ENCODE peak calls at places on chromosomes 7 and 10, in ten cellular contexts. One of them, this sample, is unnamed.

GRCh38 chr7:121046893-121047468 is 58.5 kb downstream of the CPED1 start:
- DNase-seq in lower lobe of right lung: no peak
- DNase-seq in adrenal gland: no peak
- DNase-seq in IMR-90: no peak
- DNase-seq in tibial artery: no peak
- DNase-seq in heart right ventricle: no peak
- DNase-seq in GM06990: no peak
- DNase-seq in cardiac muscle cell: peak; percentile 21
- DNase-seq in left ventricle myocardium inferior: no peak
- DNase-seq in stomach: no peak
- DNase-seq in this sample: no peak

GRCh38 chr7:144529269-144529926 is 125.9 kb upstream of the NOBOX start:
- DNase-seq in adrenal gland: no peak
- DNase-seq in lower lobe of right lung: no peak
- DNase-seq in heart right ventricle: no peak
- DNase-seq in left ventricle myocardium inferior: no peak
- DNase-seq in cardiac muscle cell: no peak
- DNase-seq in IMR-90: no peak
- DNase-seq in stomach: no peak
- DNase-seq in GM06990: peak; percentile 6
- DNase-seq in tibial artery: no peak
- DNase-seq in this sample: no peak

GRCh38 chr7:116087984-116088383 is 57.4 kb upstream of the TFEC start:
- DNase-seq in GM06990: no peak
- DNase-seq in left ventricle myocardium inferior: no peak
- DNase-seq in lower lobe of right lung: no peak
- DNase-seq in heart right ventricle: no peak
- DNase-seq in adrenal gland: no peak
- DNase-seq in tibial artery: no peak
- DNase-seq in cardiac muscle cell: no peak
- DNase-seq in IMR-90: no peak
- DNase-seq in stomach: no peak
- DNase-seq in this sample: no peak

GRCh38 chr10:129971381-129972144 is 7.5 kb upstream of the EBF3 start:
- DNase-seq in heart right ventricle: no peak
- DNase-seq in stomach: peak; percentile 59
- DNase-seq in lower lobe of right lung: peak; percentile 70
- DNase-seq in GM06990: peak; percentile 63
- DNase-seq in tibial artery: peak; percentile 69
- DNase-seq in cardiac muscle cell: peak; percentile 79
- DNase-seq in adrenal gland: peak; percentile 51
- DNase-seq in IMR-90: peak; percentile 22
- DNase-seq in left ventricle myocardium inferior: peak; percentile 60
- DNase-seq in this sample: peak; percentile 71

GRCh38 chr7:7719235-7719634 is 828 bp upstream of the RPA3 start:
- DNase-seq in GM06990: peak; percentile 59
- DNase-seq in lower lobe of right lung: no peak
- DNase-seq in heart right ventricle: peak; percentile 24
- DNase-seq in cardiac muscle cell: peak; percentile 87
- DNase-seq in IMR-90: peak; percentile 99
- DNase-seq in adrenal gland: peak; percentile 46
- DNase-seq in left ventricle myocardium inferior: no peak
- DNase-seq in tibial artery: no peak
- DNase-seq in stomach: no peak
- DNase-seq in this sample: peak; percentile 53

GRCh38 chr7:69603351-69603750 is 5.1 kb downstream of the AUTS2 start:
- DNase-seq in lower lobe of right lung: no peak
- DNase-seq in adrenal gland: no peak
- DNase-seq in heart right ventricle: no peak
- DNase-seq in cardiac muscle cell: no peak
- DNase-seq in IMR-90: no peak
- DNase-seq in GM06990: peak; percentile 34
- DNase-seq in left ventricle myocardium inferior: no peak
- DNase-seq in tibial artery: no peak
- DNase-seq in stomach: no peak
- DNase-seq in this sample: no peak

GRCh38 chr7:138832966-138833365 is 35.0 kb upstream of the ATP6V0A4 start:
- DNase-seq in left ventricle myocardium inferior: no peak
- DNase-seq in adrenal gland: no peak
- DNase-seq in GM06990: no peak
- DNase-seq in cardiac muscle cell: no peak
- DNase-seq in lower lobe of right lung: no peak
- DNase-seq in stomach: no peak
- DNase-seq in tibial artery: no peak
- DNase-seq in IMR-90: no peak
- DNase-seq in heart right ventricle: no peak
- DNase-seq in this sample: no peak

GRCh38 chr10:13528138-13528874 is 508 bp downstream of the BEND7 start:
- DNase-seq in adrenal gland: peak; percentile 25
- DNase-seq in GM06990: no peak
- DNase-seq in stomach: peak; percentile 36
- DNase-seq in heart right ventricle: no peak
- DNase-seq in left ventricle myocardium inferior: peak; percentile 22
- DNase-seq in lower lobe of right lung: no peak
- DNase-seq in IMR-90: no peak
- DNase-seq in cardiac muscle cell: peak; percentile 8
- DNase-seq in tibial artery: no peak
- DNase-seq in this sample: peak; percentile 16

GRCh38 chr7:151008511-151009323 is 15.6 kb downstream of the ATG9B start:
- DNase-seq in lower lobe of right lung: peak; percentile 73
- DNase-seq in stomach: no peak
- DNase-seq in GM06990: no peak
- DNase-seq in tibial artery: no peak
- DNase-seq in IMR-90: no peak
- DNase-seq in cardiac muscle cell: peak; percentile 76
- DNase-seq in left ventricle myocardium inferior: peak; percentile 74
- DNase-seq in heart right ventricle: peak; percentile 72
- DNase-seq in adrenal gland: peak; percentile 71
- DNase-seq in this sample: peak; percentile 49

DNA sequence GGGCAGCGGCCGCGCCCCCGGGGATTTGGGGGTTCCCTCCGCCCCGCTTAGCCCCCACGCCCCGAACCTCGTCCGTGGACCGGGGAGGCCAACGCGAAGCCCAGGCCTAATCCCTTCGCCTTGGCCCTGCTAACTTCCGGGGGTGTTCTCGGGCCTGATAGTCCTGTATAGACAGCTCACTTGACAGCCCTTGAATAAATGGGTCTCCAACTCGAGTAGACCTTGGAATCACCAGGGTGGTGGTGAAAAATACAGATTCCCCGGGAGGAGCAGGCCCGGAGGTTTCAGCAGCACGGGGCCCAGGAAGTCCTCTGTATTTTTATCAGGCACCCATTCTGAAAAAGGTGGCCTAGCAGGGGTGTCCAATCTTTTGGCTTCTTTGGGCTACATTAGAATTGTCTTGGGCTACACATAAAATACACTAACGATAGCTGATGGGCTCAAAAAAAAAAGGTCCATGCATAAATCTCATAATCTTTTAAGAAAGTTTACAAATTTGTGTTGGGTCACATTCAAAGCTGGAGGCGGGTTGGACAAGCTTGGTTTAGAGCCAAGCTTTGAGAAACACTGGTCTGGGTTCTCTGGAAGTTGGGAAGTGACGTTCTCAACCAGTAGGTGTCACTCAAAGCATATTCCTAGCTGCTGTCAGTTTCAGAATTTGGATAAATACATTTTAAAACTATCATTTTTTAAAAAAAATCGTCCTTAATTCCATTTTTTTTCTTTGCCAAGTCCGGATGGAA is 221.7 kb downstream of the PHTF2 start:
- DNase-seq in GM06990: peak; percentile 17
- DNase-seq in IMR-90: peak; percentile 91
- DNase-seq in tibial artery: peak; percentile 78
- DNase-seq in stomach: peak; percentile 61
- DNase-seq in heart right ventricle: peak; percentile 82
- DNase-seq in adrenal gland: peak; percentile 70
- DNase-seq in cardiac muscle cell: peak; percentile 90
- DNase-seq in lower lobe of right lung: no peak
- DNase-seq in left ventricle myocardium inferior: no peak
- DNase-seq in this sample: peak; percentile 52
- H3K4me3 ChIP-seq in GM06990: peak overlapping the region; percentile 61
- H3K4me3 ChIP-seq in IMR-90: no peak overlapping the region
- H3K4me3 ChIP-seq in tibial artery: peak overlapping the region; percentile 61
- H3K4me3 ChIP-seq in stomach: peak overlapping the region; percentile 56
- H3K4me3 ChIP-seq in heart right ventricle: peak overlapping the region; percentile 66
- H3K4me3 ChIP-seq in adrenal gland: peak overlapping the region; percentile 67
- H3K4me3 ChIP-seq in cardiac muscle cell: peak overlapping the region; percentile 34
- H3K4me3 ChIP-seq in lower lobe of right lung: peak overlapping the region; percentile 63
- H3K4me3 ChIP-seq in left ventricle myocardium inferior: peak overlapping the region; percentile 70
- H3K4me3 ChIP-seq in this sample: peak overlapping the region; percentile 55

GRCh38 chr10:98908868-98909267 is 326.8 kb downstream of the HPSE2 start:
- DNase-seq in heart right ventricle: no peak
- DNase-seq in stomach: no peak
- DNase-seq in adrenal gland: no peak
- DNase-seq in lower lobe of right lung: no peak
- DNase-seq in GM06990: no peak
- DNase-seq in cardiac muscle cell: no peak
- DNase-seq in left ventricle myocardium inferior: no peak
- DNase-seq in IMR-90: no peak
- DNase-seq in tibial artery: no peak
- DNase-seq in this sample: no peak

DNA sequence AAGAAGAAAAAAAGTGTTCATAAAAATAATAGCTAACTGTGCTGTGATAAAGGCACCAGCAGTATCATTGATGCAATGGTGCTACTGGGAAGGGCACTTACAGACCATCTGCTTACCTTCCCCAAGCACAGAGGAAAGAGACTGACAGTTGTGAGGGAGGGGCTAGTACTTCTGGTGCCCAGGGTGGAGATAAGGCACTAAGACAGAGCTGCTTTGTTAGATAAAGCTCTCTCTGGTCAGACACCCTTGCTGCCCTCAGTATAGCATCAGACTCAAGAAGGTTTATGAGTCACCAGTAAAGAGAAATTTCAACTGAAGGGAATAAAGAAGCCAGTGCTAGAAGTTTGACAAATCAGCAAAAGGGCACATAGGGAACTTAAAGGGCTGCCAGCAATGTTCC is 325.6 kb downstream of the HPSE2 start:
- DNase-seq in stomach: no peak
- DNase-seq in heart right ventricle: no peak
- DNase-seq in GM06990: no peak
- DNase-seq in lower lobe of right lung: no peak
- DNase-seq in left ventricle myocardium inferior: no peak
- DNase-seq in tibial artery: no peak
- DNase-seq in IMR-90: peak; percentile 24
- DNase-seq in cardiac muscle cell: peak; percentile 32
- DNase-seq in adrenal gland: no peak
- DNase-seq in this sample: peak; percentile 80
- H3K27me3 ChIP-seq in stomach: no peaks in the 10 kb centered on the region
- H3K27me3 ChIP-seq in heart right ventricle: peaks cover 4% of the 10 kb centered on the region
- H3K27me3 ChIP-seq in GM06990: no peaks in the 10 kb centered on the region
- H3K27me3 ChIP-seq in lower lobe of right lung: no peaks in the 10 kb centered on the region
- H3K27me3 ChIP-seq in left ventricle myocardium inferior: no peaks in the 10 kb centered on the region
- H3K27me3 ChIP-seq in tibial artery: no peaks in the 10 kb centered on the region
- H3K27me3 ChIP-seq in IMR-90: no peaks in the 10 kb centered on the region
- H3K27me3 ChIP-seq in cardiac muscle cell: no peaks in the 10 kb centered on the region
- H3K27me3 ChIP-seq in adrenal gland: no peaks in the 10 kb centered on the region
- H3K27me3 ChIP-seq in this sample: no peaks in the 10 kb centered on the region

DNA sequence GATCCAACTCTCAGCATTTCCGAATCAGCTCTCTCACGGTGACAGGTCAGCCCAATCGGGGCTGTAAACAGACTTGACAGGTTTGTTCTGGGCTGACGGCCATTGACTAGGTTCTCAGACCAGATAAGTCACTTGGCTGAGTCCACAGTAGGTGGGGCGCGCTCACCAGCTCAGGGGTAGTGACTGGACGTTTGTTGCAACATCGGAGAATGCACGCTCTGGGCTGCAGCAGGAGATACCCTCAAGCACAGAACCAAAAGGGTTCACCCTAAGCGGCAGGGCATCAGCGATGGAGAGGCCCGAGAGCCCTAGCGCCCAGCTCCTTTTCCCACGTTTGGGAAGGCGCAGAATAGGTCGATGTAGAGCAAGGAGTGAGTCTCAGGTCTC is 1.8 kb downstream of the KLLN start:
- DNase-seq in adrenal gland: peak; percentile 73
- DNase-seq in stomach: peak; percentile 88
- DNase-seq in cardiac muscle cell: peak; percentile 91
- DNase-seq in tibial artery: peak; percentile 87
- DNase-seq in left ventricle myocardium inferior: peak; percentile 85
- DNase-seq in lower lobe of right lung: peak; percentile 86
- DNase-seq in GM06990: no peak
- DNase-seq in heart right ventricle: peak; percentile 79
- DNase-seq in IMR-90: peak; percentile 89
- DNase-seq in this sample: no peak
- TF ChIP-seq CTCF in adrenal gland: no peak
- TF ChIP-seq CTCF in stomach: no peak
- TF ChIP-seq CTCF in cardiac muscle cell: peak; percentile 31
- TF ChIP-seq CTCF in tibial artery: peak; percentile 12
- TF ChIP-seq CTCF in left ventricle myocardium inferior: peak; percentile 19
- TF ChIP-seq CTCF in lower lobe of right lung: no peak
- TF ChIP-seq CTCF in GM06990: peak; percentile 35
- TF ChIP-seq CTCF in heart right ventricle: no peak
- TF ChIP-seq CTCF in IMR-90: peak; percentile 45
- TF ChIP-seq CTCF in this sample: no peak

GRCh38 chr7:35680403-35681013 is 14.4 kb downstream of the HERPUD2 start:
- DNase-seq in heart right ventricle: no peak
- DNase-seq in lower lobe of right lung: no peak
- DNase-seq in stomach: no peak
- DNase-seq in adrenal gland: no peak
- DNase-seq in tibial artery: no peak
- DNase-seq in GM06990: no peak
- DNase-seq in left ventricle myocardium inferior: no peak
- DNase-seq in IMR-90: no peak
- DNase-seq in cardiac muscle cell: no peak
- DNase-seq in this sample: no peak
- H3K4me3 ChIP-seq in heart right ventricle: no peak overlapping the region
- H3K4me3 ChIP-seq in lower lobe of right lung: no peak overlapping the region
- H3K4me3 ChIP-seq in stomach: no peak overlapping the region
- H3K4me3 ChIP-seq in adrenal gland: no peak overlapping the region
- H3K4me3 ChIP-seq in tibial artery: no peak overlapping the region
- H3K4me3 ChIP-seq in GM06990: no peak overlapping the region
- H3K4me3 ChIP-seq in left ventricle myocardium inferior: no peak overlapping the region
- H3K4me3 ChIP-seq in IMR-90: no peak overlapping the region
- H3K4me3 ChIP-seq in cardiac muscle cell: no peak overlapping the region
- H3K4me3 ChIP-seq in this sample: no peak overlapping the region

DNA sequence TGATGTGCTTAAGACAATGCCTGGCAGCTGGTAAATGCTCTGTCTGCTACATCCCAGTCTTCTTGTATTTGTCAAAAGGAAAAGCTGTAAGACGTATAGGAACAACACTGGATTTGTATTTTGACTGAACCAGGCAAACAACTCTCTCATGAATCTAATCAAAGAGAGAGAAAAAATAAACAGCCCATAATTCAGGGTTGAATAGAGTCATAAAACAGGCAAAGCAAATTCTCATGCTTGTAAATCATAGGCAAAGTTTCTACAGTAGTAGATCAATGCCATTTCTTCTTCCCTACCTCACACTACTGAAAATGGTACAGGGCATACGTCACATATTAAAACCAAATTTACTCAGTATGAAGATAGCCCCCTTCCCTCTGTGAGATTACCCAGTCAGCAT is 166.3 kb downstream of the SKIDA1 start:
- DNase-seq in heart right ventricle: no peak
- DNase-seq in GM06990: no peak
- DNase-seq in cardiac muscle cell: no peak
- DNase-seq in adrenal gland: no peak
- DNase-seq in left ventricle myocardium inferior: no peak
- DNase-seq in lower lobe of right lung: no peak
- DNase-seq in tibial artery: no peak
- DNase-seq in stomach: no peak
- DNase-seq in IMR-90: no peak
- DNase-seq in this sample: no peak
- H3K27me3 ChIP-seq in heart right ventricle: peaks cover 4% of the 10 kb centered on the region
- H3K27me3 ChIP-seq in GM06990: no peaks in the 10 kb centered on the region
- H3K27me3 ChIP-seq in cardiac muscle cell: no peaks in the 10 kb centered on the region
- H3K27me3 ChIP-seq in adrenal gland: no peaks in the 10 kb centered on the region
- H3K27me3 ChIP-seq in left ventricle myocardium inferior: no peaks in the 10 kb centered on the region
- H3K27me3 ChIP-seq in lower lobe of right lung: no peaks in the 10 kb centered on the region
- H3K27me3 ChIP-seq in tibial artery: no peaks in the 10 kb centered on the region
- H3K27me3 ChIP-seq in stomach: no peaks in the 10 kb centered on the region
- H3K27me3 ChIP-seq in IMR-90: no peaks in the 10 kb centered on the region
- H3K27me3 ChIP-seq in this sample: no peaks in the 10 kb centered on the region

This sample was measured in WERI-Rb-1.